ENCODE peak calls at places on chromosome 6, in eight cellular contexts. S is GM23338; E is AG10803; N is A549; P is Karpas-422; V is cardiac fibroblast; A is CD8-positive, alpha-beta T cell; Y is foreskin fibroblast. G is an unnamed sample.

GRCh38 chr6:14804444-14805210 is 441.2 kb upstream of the JARID2 start:
- DNase-seq in S (no peak), E (peak; percentile 93), N (no peak), P (no peak), V (peak; percentile 84), A (no peak), Y (peak; percentile 67), G (peak; percentile 74)

GRCh38 chr6:157304840-157305675 is 18.3 kb downstream of the TMEM242 start:
- DNase-seq in S (no peak), E (peak; percentile 38), N (no peak), P (no peak), V (peak; percentile 58), A (no peak), Y (no peak), G (peak; percentile 41)

GRCh38 chr6:82980086-82980485 is 85.6 kb downstream of the UBE3D start:
- DNase-seq in S (no peak), E (peak; percentile 92), N (no peak), P (no peak), V (peak; percentile 87), A (no peak), Y (peak; percentile 78), G (no peak)

GRCh38 chr6:125095501-125096301 is 57.9 kb upstream of the TPD52L1 start:
- DNase-seq in S (no peak), E (peak; percentile 88), N (no peak), P (no peak), V (peak; percentile 78), A (no peak), Y (peak; percentile 45), G (no peak)

GRCh38 chr6:158807515-158808441 is 11.4 kb downstream of the EZR start:
- DNase-seq in S (peak; percentile 44), E (no peak), N (no peak), P (no peak), V (no peak), A (no peak), Y (no peak), G (no peak)

GRCh38 chr6:170147056-170147787 is 143.7 kb downstream of the DLL1 start:
- DNase-seq in S (no peak), E (no peak), N (no peak), P (no peak), V (no peak), A (no peak), Y (no peak), G (no peak)

GRCh38 chr6:157761331-157761921 is 61.6 kb upstream of the SNX9 start:
- DNase-seq in S (no peak), E (peak; percentile 74), N (no peak), P (no peak), V (peak; percentile 84), A (no peak), Y (no peak), G (no peak)

GRCh38 chr6:148064406-148065134 is 278.1 kb upstream of the SASH1 start:
- DNase-seq in S (no peak), E (peak; percentile 21), N (no peak), P (no peak), V (peak; percentile 47), A (no peak), Y (no peak), G (no peak)

GRCh38 chr6:150767585-150768164 is 97.8 kb upstream of the MTHFD1L start:
- DNase-seq in S (peak; percentile 51), E (peak; percentile 42), N (no peak), P (no peak), V (no peak), A (no peak), Y (no peak), G (no peak)

GRCh38 chr6:157673596-157673995 is 149.4 kb upstream of the SNX9 start:
- DNase-seq in S (no peak), E (no peak), N (no peak), P (no peak), V (no peak), A (no peak), Y (no peak), G (no peak)

GRCh38 chr6:105993769-105994521 is 92.2 kb upstream of the PRDM1 start:
- DNase-seq in S (peak; percentile 48), E (peak; percentile 66), N (no peak), P (no peak), V (peak; percentile 54), A (no peak), Y (peak; percentile 50), G (no peak)

GRCh38 chr6:105993341-105993740 is 92.8 kb upstream of the PRDM1 start:
- DNase-seq in S (peak; percentile 74), E (peak; percentile 31), N (no peak), P (no peak), V (no peak), A (no peak), Y (no peak), G (no peak)

GRCh38 chr6:105991561-105992314 is 94.4 kb upstream of the PRDM1 start:
- DNase-seq in S (peak; percentile 56), E (no peak), N (peak; percentile 18), P (peak; percentile 57), V (no peak), A (no peak), Y (no peak), G (no peak)

GRCh38 chr6:105990151-105990550 is 96.0 kb upstream of the PRDM1 start:
- DNase-seq in S (peak; percentile 11), E (no peak), N (no peak), P (no peak), V (no peak), A (no peak), Y (no peak), G (no peak)

GRCh38 chr6:105992315-105992961 is 93.7 kb upstream of the PRDM1 start:
- DNase-seq in S (peak; percentile 88), E (peak; percentile 73), N (peak; percentile 84), P (peak; percentile 95), V (peak; percentile 74), A (peak; percentile 73), Y (peak; percentile 77), G (peak; percentile 72)
- H3K4me3 ChIP-seq in S (peak overlapping the region; percentile 78), E (peak overlapping the region; percentile 80), N (peak overlapping the region; percentile 72), P (peak overlapping the region; percentile 80), V (peak overlapping the region; percentile 72), A (peak overlapping the region; percentile 70), Y (peak overlapping the region; percentile 77), G (peak overlapping the region; percentile 47)

GRCh38 chr6:116229287-116229913 is 24.5 kb downstream of the TSPYL4 start:
- DNase-seq in S (peak; percentile 99), E (peak; percentile 94), N (no peak), P (peak; percentile 91), V (peak; percentile 99), A (no peak), Y (peak; percentile 83), G (peak; percentile 74)
- H3K4me3 ChIP-seq in S (peak overlapping the region; percentile 29), E (peak overlapping the region; percentile 60), N (no peak overlapping the region), P (peak overlapping the region; percentile 46), V (no peak overlapping the region), A (no peak overlapping the region), Y (peak overlapping the region; percentile 36), G (no peak overlapping the region)

DNA sequence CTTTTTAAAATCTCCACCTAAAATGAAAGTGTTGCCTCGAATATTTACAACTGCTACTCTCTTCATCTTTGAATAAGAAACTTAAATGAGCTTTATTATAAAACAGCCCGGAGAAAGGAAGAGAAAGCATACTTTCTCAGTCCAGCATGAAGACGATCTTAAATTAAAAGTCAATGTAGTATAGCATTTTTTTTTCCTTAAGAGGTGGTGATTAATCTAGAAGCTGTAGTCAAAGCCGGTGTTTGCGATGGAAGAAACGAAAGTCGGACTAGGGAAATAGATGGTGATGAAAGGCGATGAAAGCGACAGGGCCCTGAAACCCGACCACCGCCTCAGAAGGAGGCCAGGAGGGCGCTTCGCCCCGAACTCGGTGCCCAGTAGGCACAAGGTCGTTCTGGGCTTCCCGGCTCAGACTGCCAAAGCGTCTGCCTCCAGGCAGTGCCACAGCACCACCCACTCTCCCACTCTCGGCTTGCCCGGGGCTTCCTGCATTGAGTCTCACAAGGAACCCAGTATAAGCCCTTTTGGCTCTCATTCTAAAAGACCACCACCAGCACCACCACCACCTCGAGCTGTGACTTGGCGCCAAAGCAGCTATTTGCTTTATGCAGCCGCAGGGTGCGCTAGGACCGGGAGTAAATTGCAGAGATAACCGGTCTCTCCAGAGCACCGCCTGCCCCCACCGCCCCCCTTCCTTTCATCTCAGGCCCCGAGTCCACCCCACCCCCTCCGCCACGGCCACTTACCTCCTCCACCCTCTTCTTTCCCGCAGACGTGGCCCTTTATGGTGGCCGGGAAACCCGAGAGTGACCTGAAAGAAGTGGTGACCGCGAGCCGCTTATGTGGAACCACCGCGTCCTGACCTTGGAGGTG is 2.3 kb downstream of the TCF21 start:
- DNase-seq in S (peak; percentile 80), E (peak; percentile 18), N (peak; percentile 60), P (no peak), V (peak; percentile 56), A (no peak), Y (no peak), G (no peak)
- H3K4me3 ChIP-seq in S (peak overlapping the region; percentile 73), E (peak overlapping the region; percentile 68), N (peak overlapping the region; percentile 59), P (no peak overlapping the region), V (peak overlapping the region; percentile 60), A (peak overlapping the region; percentile 4), Y (peak overlapping the region; percentile 44), G (peak overlapping the region; percentile 0)

DNA sequence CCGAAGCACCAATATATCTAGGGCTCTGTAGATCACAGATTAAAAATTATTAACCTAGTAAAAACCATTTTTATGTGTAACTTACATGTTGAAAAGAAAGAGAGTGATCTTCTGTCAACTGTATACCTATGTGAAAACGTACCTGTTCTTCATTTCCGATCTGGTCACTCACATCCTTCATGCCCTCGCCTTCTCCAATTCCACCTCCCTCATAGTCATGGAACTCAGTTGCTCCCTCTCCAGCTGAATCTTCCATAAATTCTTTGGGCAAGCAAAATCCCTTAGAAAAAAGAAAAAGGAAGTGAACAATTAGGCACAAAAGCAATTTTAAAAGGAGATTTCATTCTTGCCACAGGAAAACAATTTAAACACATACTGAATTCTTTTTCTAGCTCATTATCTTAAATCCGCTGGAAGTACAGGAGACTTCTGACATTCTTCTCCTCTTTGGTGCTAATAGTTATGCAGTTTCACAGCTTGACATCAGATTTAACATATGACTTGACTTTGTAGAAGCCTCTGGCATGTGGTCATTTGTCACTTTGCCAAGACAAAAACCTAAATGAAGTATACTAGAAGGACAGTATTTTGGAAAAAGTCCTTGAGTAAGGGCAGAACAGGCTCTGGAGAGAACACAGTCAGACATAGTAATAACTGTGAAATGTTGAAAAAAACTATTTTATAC is 29.5 kb upstream of the LYRM2 start:
- DNase-seq in S (peak; percentile 82), E (peak; percentile 45), N (no peak), P (no peak), V (peak; percentile 6), A (no peak), Y (no peak), G (no peak)
- H3K4me3 ChIP-seq in S (no peak overlapping the region), E (no peak overlapping the region), N (no peak overlapping the region), P (no peak overlapping the region), V (no peak overlapping the region), A (no peak overlapping the region), Y (no peak overlapping the region), G (no peak overlapping the region)

G was measured in adrenal gland.